ENCODE peak calls at places on chromosome 2, in eight cellular contexts. D is GM19239; U is NCI-H345; C is fibroblast of mammary gland; S is stimulated activated CD8-positive, alpha-beta memory T cell treated with anti-CD3 and anti-CD28 coated beads, Interleukin-7, amount 100 ng/mL, for 1 hour; E is MV-4-11; G is neural progenitor cell; H is foreskin fibroblast. Z is an unnamed sample.

GRCh38 chr2:111897924-111898702 is at the start of gene MERTK:
- DNase-seq in D (peak; percentile 35), U (peak; percentile 79), C (peak; percentile 28), S (no peak), E (no peak), G (peak; percentile 97), H (peak; percentile 85), Z (no peak)

GRCh38 chr2:237904806-237905599 is 45.6 kb downstream of the RAMP1 start:
- DNase-seq in D (no peak), U (no peak), C (peak; percentile 72), S (no peak), E (peak; percentile 80), G (no peak), H (peak; percentile 81), Z (no peak)

GRCh38 chr2:121640380-121641326 is 8.6 kb downstream of the CLASP1 start:
- DNase-seq in D (no peak), U (no peak), C (no peak), S (no peak), E (no peak), G (no peak), H (no peak), Z (no peak)

GRCh38 chr2:241003830-241004564 is 5.6 kb downstream of the SNED1 start:
- DNase-seq in D (no peak), U (no peak), C (no peak), S (no peak), E (no peak), G (no peak), H (no peak), Z (no peak)

GRCh38 chr2:125386074-125386473 is 1269.9 kb upstream of the GYPC start:
- DNase-seq in D (no peak), U (no peak), C (no peak), S (no peak), E (no peak), G (peak; percentile 20), H (no peak), Z (no peak)

GRCh38 chr2:234939576-234939975 is 12.2 kb upstream of the SH3BP4 start:
- DNase-seq in D (no peak), U (no peak), C (no peak), S (no peak), E (no peak), G (no peak), H (no peak), Z (no peak)

GRCh38 chr2:197052371-197052770 is 125.9 kb upstream of the PGAP1 start:
- DNase-seq in D (no peak), U (no peak), C (peak; percentile 8), S (no peak), E (no peak), G (no peak), H (no peak), Z (no peak)

GRCh38 chr2:227033471-227034148 is 130.4 kb downstream of the COL4A4 start:
- DNase-seq in D (peak; percentile 15), U (peak; percentile 5), C (peak; percentile 41), S (no peak), E (no peak), G (peak; percentile 76), H (peak; percentile 76), Z (no peak)